ENCODE peak calls at places on chromosomes 2 and 18, in six cellular contexts. P is caudate nucleus, N is mesothelial cell of epicardium, S is memory B cell, O is RWPE2, M is HCT116. W is an unnamed sample.

GRCh38 chr2:3635171-3636008 is 22.6 kb upstream of the ALLC start:
- DNase-seq in P (no peak), N (peak), S (no peak), O (peak), M (no peak), W (no peak)

GRCh38 chr2:241869087-241869961 is at the start of gene RTP5:
- DNase-seq in P (peak), N (no peak), S (no peak), O (peak), M (no peak), W (no peak)

GRCh38 chr2:23545391-23545790 is 160.4 kb downstream of the KLHL29 start:
- DNase-seq in P (no peak), N (no peak), S (no peak), O (no peak), M (no peak), W (no peak)

GRCh38 chr2:206799083-206799482 is 33.7 kb downstream of the FASTKD2 start:
- DNase-seq in P (no peak), N (no peak), S (no peak), O (no peak), M (no peak), W (no peak)

GRCh38 chr18:47191956-47192355 is 15.8 kb upstream of the IER3IP1 start:
- DNase-seq in P (no peak), N (no peak), S (no peak), O (no peak), M (no peak), W (no peak)

GRCh38 chr2:26993768-26994167 is 23.3 kb downstream of the MAPRE3 start:
- DNase-seq in P (no peak), N (no peak), S (no peak), O (no peak), M (no peak), W (no peak)

GRCh38 chr18:14971461-14972185 is 223.7 kb downstream of the ANKRD30B start:
- DNase-seq in P (no peak), N (no peak), S (no peak), O (no peak), M (no peak), W (no peak)

GRCh38 chr2:19349911-19350677 is 8.3 kb downstream of the OSR1 start:
- DNase-seq in P (peak), N (peak), S (no peak), O (no peak), M (peak), W (no peak)

GRCh38 chr2:107669335-107669734 is 157.4 kb upstream of the RGPD4 start:
- DNase-seq in P (no peak), N (no peak), S (no peak), O (no peak), M (no peak), W (no peak)

GRCh38 chr18:50955246-50955645 is 12.6 kb upstream of the ELAC1 start:
- DNase-seq in P (no peak), N (no peak), S (no peak), O (no peak), M (no peak), W (no peak)

GRCh38 chr2:186325827-186326535 is 160.1 kb upstream of the ZC3H15 start:
- DNase-seq in P (no peak), N (no peak), S (no peak), O (no peak), M (no peak), W (no peak)

GRCh38 chr2:9113916-9114315 is 92.7 kb upstream of the ASAP2 start:
- DNase-seq in P (no peak), N (no peak), S (no peak), O (no peak), M (no peak), W (no peak)

GRCh38 chr2:53969285-53970094 is 1.3 kb downstream of the PSME4 start:
- DNase-seq in P (no peak), N (no peak), S (no peak), O (no peak), M (peak), W (peak)

GRCh38 chr2:239873656-239874635 is 151.2 kb downstream of the NDUFA10 start:
- DNase-seq in P (no peak), N (peak), S (no peak), O (no peak), M (no peak), W (no peak)

GRCh38 chr2:167537743-167538142 is 649.5 kb downstream of the XIRP2 start:
- DNase-seq in P (no peak), N (no peak), S (no peak), O (no peak), M (no peak), W (no peak)

GRCh38 chr2:3204451-3204850 is 173.2 kb downstream of the EIPR1 start:
- DNase-seq in P (no peak), N (no peak), S (no peak), O (no peak), M (no peak), W (no peak)

GRCh38 chr18:57781128-57781463 is 22.0 kb downstream of the ATP8B1 start:
- DNase-seq in P (no peak), N (no peak), S (no peak), O (no peak), M (no peak), W (no peak)

GRCh38 chr18:66682855-66683322 is 79.0 kb upstream of the CDH19 start:
- DNase-seq in P (no peak), N (no peak), S (no peak), O (no peak), M (no peak), W (no peak)

GRCh38 chr18:67242001-67242400 is 274.5 kb downstream of the DSEL start:
- DNase-seq in P (no peak), N (no peak), S (no peak), O (no peak), M (no peak), W (no peak)

GRCh38 chr18:79664525-79665125 is 15.0 kb upstream of the CTDP1 start:
- DNase-seq in P (no peak), N (no peak), S (no peak), O (no peak), M (no peak), W (no peak)

GRCh38 chr2:226660524-226660923 is 139.1 kb downstream of the IRS1 start:
- DNase-seq in P (no peak), N (no peak), S (no peak), O (no peak), M (no peak), W (no peak)

GRCh38 chr2:55761526-55761925 is 67.9 kb upstream of the PNPT1 start:
- DNase-seq in P (no peak), N (no peak), S (no peak), O (no peak), M (no peak), W (no peak)

GRCh38 chr2:134594399-134594798 is 124.4 kb downstream of the TMEM163 start:
- DNase-seq in P (no peak), N (no peak), S (no peak), O (no peak), M (no peak), W (no peak)

GRCh38 chr18:36595818-36596215 is 233.0 kb downstream of the TPGS2 start:
- DNase-seq in P (no peak), N (no peak), S (no peak), O (no peak), M (no peak), W (no peak)

GRCh38 chr18:75247041-75247551 is 36.5 kb downstream of the TSHZ1 start:
- DNase-seq in P (no peak), N (no peak), S (no peak), O (no peak), M (no peak), W (no peak)

GRCh38 chr2:199456383-199457146 is 1.2 kb downstream of the SATB2 start:
- DNase-seq in P (no peak), N (no peak), S (no peak), O (no peak), M (no peak), W (no peak)

GRCh38 chr2:71067567-71068217 is 756 bp upstream of the NAGK start:
- DNase-seq in P (no peak), N (no peak), S (peak), O (no peak), M (no peak), W (no peak)

GRCh38 chr2:47562548-47562947 is 159.6 kb downstream of the MSH2 start:
- DNase-seq in P (no peak), N (no peak), S (no peak), O (no peak), M (no peak), W (no peak)

GRCh38 chr2:128735296-128735960 is 416.8 kb upstream of the HS6ST1 start:
- DNase-seq in P (no peak), N (no peak), S (no peak), O (no peak), M (no peak), W (no peak)